ENCODE peak calls at places on chromosomes 7 and 10, in eight cellular contexts. Y, V, H, D, P, Z, U and W are unnamed samples.

GRCh38 chr10:43237128-43237527 is 29.7 kb downstream of the RASGEF1A start:
- DNase-seq in Y (no peak), V (no peak), H (no peak), D (no peak), P (no peak), Z (no peak), U (no peak), W (no peak)

GRCh38 chr7:18936265-18936664 is 181.2 kb downstream of the TWIST1 start:
- DNase-seq in Y (no peak), V (no peak), H (no peak), D (no peak), P (no peak), Z (no peak), U (no peak), W (no peak)

GRCh38 chr7:128352138-128352537 is 8.4 kb upstream of the RBM28 start:
- DNase-seq in Y (no peak), V (no peak), H (peak), D (no peak), P (peak), Z (no peak), U (no peak), W (no peak)

GRCh38 chr10:11702264-11702663 is 39.9 kb upstream of the ECHDC3 start:
- DNase-seq in Y (no peak), V (no peak), H (peak), D (no peak), P (no peak), Z (no peak), U (no peak), W (no peak)

GRCh38 chr7:68288099-68288498 is 1291.5 kb downstream of the TYW1 start:
- DNase-seq in Y (no peak), V (no peak), H (peak), D (no peak), P (no peak), Z (no peak), U (no peak), W (no peak)

GRCh38 chr10:127922675-127923366 is 15.9 kb downstream of the PTPRE start:
- DNase-seq in Y (peak), V (peak), H (no peak), D (no peak), P (peak), Z (peak), U (peak), W (peak)

GRCh38 chr7:38753347-38753746 is 122.2 kb upstream of the AMPH start:
- DNase-seq in Y (no peak), V (no peak), H (no peak), D (no peak), P (no peak), Z (no peak), U (no peak), W (no peak)

GRCh38 chr7:135512135-135512887 is 2.4 kb upstream of the CNOT4 start:
- DNase-seq in Y (peak), V (peak), H (peak), D (peak), P (peak), Z (peak), U (peak), W (peak)

GRCh38 chr10:8721641-8722040 is 667.2 kb downstream of the GATA3 start:
- DNase-seq in Y (no peak), V (no peak), H (no peak), D (no peak), P (no peak), Z (no peak), U (peak), W (no peak)

GRCh38 chr7:101547916-101548599 is 81.0 kb downstream of the MYL10 start:
- DNase-seq in Y (no peak), V (no peak), H (no peak), D (no peak), P (no peak), Z (no peak), U (no peak), W (no peak)

GRCh38 chr10:112811741-112812551 is 138.1 kb upstream of the TCF7L2 start:
- DNase-seq in Y (peak), V (peak), H (no peak), D (no peak), P (peak), Z (peak), U (peak), W (peak)

GRCh38 chr7:27171636-27172387 is 2.3 kb downstream of the HOXA10 start:
- DNase-seq in Y (no peak), V (no peak), H (peak), D (no peak), P (no peak), Z (no peak), U (no peak), W (no peak)

GRCh38 chr7:150866932-150867564 is 14.7 kb downstream of the AOC1 start:
- DNase-seq in Y (no peak), V (no peak), H (no peak), D (no peak), P (no peak), Z (no peak), U (no peak), W (no peak)

GRCh38 chr10:17617031-17617911 is at the start of gene HACD1:
- DNase-seq in Y (peak), V (peak), H (peak), D (no peak), P (peak), Z (peak), U (peak), W (peak)

GRCh38 chr10:14723052-14723689 is 51.5 kb downstream of the FAM107B start:
- DNase-seq in Y (no peak), V (no peak), H (no peak), D (no peak), P (no peak), Z (no peak), U (no peak), W (no peak)

GRCh38 chr10:29811751-29812427 is 177.1 kb upstream of the SVIL start:
- DNase-seq in Y (no peak), V (peak), H (peak), D (peak), P (peak), Z (peak), U (peak), W (peak)

GRCh38 chr10:100715445-100716385 is 29.7 kb upstream of the PAX2 start:
- DNase-seq in Y (no peak), V (no peak), H (no peak), D (no peak), P (no peak), Z (no peak), U (no peak), W (no peak)

GRCh38 chr7:2387897-2388636 is 15.3 kb upstream of the CHST12 start:
- DNase-seq in Y (no peak), V (no peak), H (peak), D (no peak), P (no peak), Z (no peak), U (no peak), W (no peak)

GRCh38 chr7:45592230-45592991 is 18.2 kb downstream of the ADCY1 start:
- DNase-seq in Y (no peak), V (no peak), H (no peak), D (no peak), P (no peak), Z (no peak), U (no peak), W (no peak)

GRCh38 chr10:124990671-124991625 is 49.0 kb downstream of the ZRANB1 start:
- DNase-seq in Y (no peak), V (no peak), H (no peak), D (no peak), P (no peak), Z (no peak), U (no peak), W (no peak)

GRCh38 chr10:44261710-44262455 is 123.0 kb downstream of the CXCL12 start:
- DNase-seq in Y (no peak), V (peak), H (no peak), D (no peak), P (peak), Z (peak), U (no peak), W (no peak)